ENCODE peak calls at places on chromosomes 4 and X, in nine cellular contexts. R is progenitor cell of endocrine pancreas, F is coronary artery, C is Peyer's patch, I is BE2C, V is IMR-90, S is mucosa of descending colon, O is spleen, W is B cell. K is an unnamed sample.

GRCh38 chrX:37825225-37825842 is 22.0 kb downstream of the DYNLT3 start:
- DNase-seq in F (no peak), S (no peak), O (no peak), R (peak), W (peak), V (peak), I (peak), C (peak), K (no peak)

GRCh38 chrX:131816551-131817136 is 206.5 kb upstream of the STK26 start:
- DNase-seq in W (peak), I (no peak), O (peak), V (peak), S (no peak), F (no peak), C (peak), R (no peak), K (peak)

GRCh38 chr4:1843852-1844251 is 12.1 kb downstream of the LETM1 start:
- DNase-seq in F (no peak), V (no peak), S (no peak), C (no peak), I (no peak), R (no peak), W (no peak), O (no peak), K (no peak)

GRCh38 chrX:2450681-2451080 is 50.1 kb downstream of the DHRSX start:
- DNase-seq in R (no peak), F (no peak), C (no peak), W (no peak), O (peak), S (no peak), I (no peak), V (no peak), K (no peak)

GRCh38 chr4:163482197-163482596 is 8.6 kb upstream of the TKTL2 start:
- DNase-seq in C (no peak), F (no peak), W (peak), R (no peak), O (no peak), S (no peak), V (no peak), I (no peak), K (no peak)

GRCh38 chr4:139760558-139760957 is 94.9 kb downstream of the MGST2 start:
- DNase-seq in R (no peak), F (no peak), O (no peak), W (no peak), I (no peak), S (no peak), C (no peak), V (no peak), K (no peak)

GRCh38 chrX:107537815-107538214 is 88.4 kb downstream of the FRMPD3 start:
- DNase-seq in O (no peak), I (peak), W (peak), C (no peak), R (no peak), V (peak), F (no peak), S (no peak), K (no peak)

GRCh38 chrX:30943984-30944383 is 54.9 kb upstream of the TAB3 start:
- DNase-seq in W (no peak), F (no peak), C (no peak), I (no peak), V (no peak), S (no peak), O (no peak), R (no peak), K (no peak)

GRCh38 chr4:19615086-19615689 is 636.5 kb upstream of the SLIT2 start:
- DNase-seq in O (no peak), C (no peak), R (no peak), F (no peak), V (no peak), W (no peak), S (no peak), I (no peak), K (no peak)

GRCh38 chr4:124904723-124905390 is 192.3 kb upstream of the ANKRD50 start:
- DNase-seq in C (no peak), R (no peak), S (no peak), W (no peak), I (no peak), F (no peak), V (no peak), O (no peak), K (no peak)

GRCh38 chrX:112654871-112655270 is 24.9 kb downstream of the LHFPL1 start:
- DNase-seq in W (no peak), C (no peak), I (no peak), V (peak), S (no peak), F (no peak), O (no peak), R (no peak), K (no peak)

GRCh38 chr4:99506781-99507180 is 4.0 kb upstream of the C4orf17 start:
- DNase-seq in C (no peak), O (no peak), F (no peak), W (no peak), V (no peak), I (peak), S (no peak), R (no peak), K (no peak)

GRCh38 chr4:130851932-130852331 is 1756.0 kb downstream of the C4orf33 start:
- DNase-seq in W (no peak), I (no peak), V (no peak), S (no peak), F (no peak), R (no peak), O (no peak), C (no peak), K (no peak)

GRCh38 chr4:123438031-123438430 is 41.4 kb downstream of the SPRY1 start:
- DNase-seq in O (no peak), S (no peak), I (no peak), W (no peak), R (no peak), C (no peak), V (no peak), F (no peak), K (no peak)

GRCh38 chr4:99885063-99885664 is 9.1 kb downstream of the LAMTOR3 start:
- DNase-seq in C (no peak), W (peak), F (no peak), I (peak), V (peak), R (no peak), O (no peak), S (no peak), K (peak)

GRCh38 chrX:93454509-93454908 is 218.9 kb downstream of the NAP1L3 start:
- DNase-seq in V (no peak), W (no peak), R (no peak), C (no peak), F (no peak), O (no peak), I (no peak), S (no peak), K (no peak)

GRCh38 chr4:28772066-28772465 is 1911.4 kb downstream of the STIM2 start:
- DNase-seq in R (no peak), V (peak), S (no peak), I (peak), W (no peak), O (no peak), F (no peak), C (no peak), K (no peak)

GRCh38 chr4:6322761-6323566 is 53.3 kb downstream of the WFS1 start:
- DNase-seq in C (no peak), F (no peak), I (no peak), V (no peak), R (no peak), O (no peak), W (no peak), S (no peak), K (no peak)

GRCh38 chr4:168666531-168666930 is 169.7 kb downstream of the PALLD start:
- DNase-seq in W (no peak), S (no peak), O (no peak), C (no peak), F (no peak), V (peak), I (no peak), R (no peak), K (no peak)

GRCh38 chr4:161148051-161148450 is 1015.7 kb downstream of the FSTL5 start:
- DNase-seq in V (no peak), F (no peak), C (no peak), O (no peak), R (no peak), I (no peak), W (no peak), S (no peak), K (no peak)

GRCh38 chrX:25872786-25873185 is 265.4 kb upstream of the MAGEB18 start:
- DNase-seq in V (no peak), F (no peak), W (no peak), S (no peak), R (no peak), I (no peak), C (no peak), O (no peak), K (no peak)

GRCh38 chr4:186201535-186202230 is 10.3 kb downstream of the CYP4V2 start:
- DNase-seq in V (peak), S (peak), O (peak), C (peak), F (no peak), R (peak), W (peak), I (peak), K (no peak)

GRCh38 chr4:37625499-37625898 is 60.7 kb downstream of the RELL1 start:
- DNase-seq in R (no peak), O (no peak), F (no peak), V (no peak), W (no peak), S (no peak), C (no peak), I (no peak), K (no peak)

GRCh38 chr4:8580321-8581093 is at the start of gene GPR78:
- DNase-seq in I (peak), O (peak), C (no peak), S (peak), V (peak), F (no peak), W (no peak), R (peak), K (peak)

GRCh38 chr4:82721819-82722423 is 76.7 kb downstream of the SCD5 start:
- DNase-seq in S (no peak), V (peak), O (no peak), W (peak), F (no peak), I (peak), C (peak), R (no peak), K (no peak)

GRCh38 chr4:78565971-78566372 is 14.4 kb downstream of the ANXA3 start:
- DNase-seq in I (no peak), O (no peak), S (no peak), R (no peak), W (no peak), C (no peak), F (no peak), V (peak), K (no peak)

GRCh38 chrX:136752796-136753195 is 27.9 kb downstream of the ARHGEF6 start:
- DNase-seq in O (no peak), S (no peak), I (no peak), C (no peak), V (peak), F (no peak), W (no peak), R (no peak), K (no peak)

GRCh38 chr4:97987019-97987648 is 156.1 kb downstream of the STPG2 start:
- DNase-seq in I (no peak), S (no peak), W (no peak), V (no peak), F (no peak), R (no peak), C (no peak), O (no peak), K (peak)

DNA sequence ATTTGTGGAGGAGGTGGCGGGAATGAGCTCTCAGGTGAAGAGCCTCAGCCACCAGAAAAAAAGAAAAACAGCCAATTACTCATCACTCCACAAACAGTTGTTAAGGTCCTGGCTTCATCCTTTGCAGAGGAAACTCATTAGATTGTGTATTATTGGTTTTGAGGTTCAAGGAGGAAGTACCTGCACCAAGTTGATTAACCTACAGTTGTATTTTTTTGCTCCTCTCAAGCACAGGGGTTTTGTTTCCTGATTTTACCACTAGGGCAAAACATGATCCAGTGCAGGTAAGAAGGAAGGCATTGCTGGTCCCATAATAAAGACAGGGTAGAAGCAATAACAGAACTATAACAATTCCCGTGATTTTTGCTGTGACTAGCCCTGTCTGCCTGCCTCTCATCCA is 84.0 kb upstream of the QRFPR start:
- DNase-seq in V (no peak), C (no peak), W (no peak), F (no peak), O (no peak), I (no peak), R (no peak), S (no peak), K (no peak)
- TF ChIP-seq CTCF in V (no peak), C (no peak), W (no peak), F (no peak), O (no peak), I (no peak), R (no peak), S (no peak), K (no peak)

DNA sequence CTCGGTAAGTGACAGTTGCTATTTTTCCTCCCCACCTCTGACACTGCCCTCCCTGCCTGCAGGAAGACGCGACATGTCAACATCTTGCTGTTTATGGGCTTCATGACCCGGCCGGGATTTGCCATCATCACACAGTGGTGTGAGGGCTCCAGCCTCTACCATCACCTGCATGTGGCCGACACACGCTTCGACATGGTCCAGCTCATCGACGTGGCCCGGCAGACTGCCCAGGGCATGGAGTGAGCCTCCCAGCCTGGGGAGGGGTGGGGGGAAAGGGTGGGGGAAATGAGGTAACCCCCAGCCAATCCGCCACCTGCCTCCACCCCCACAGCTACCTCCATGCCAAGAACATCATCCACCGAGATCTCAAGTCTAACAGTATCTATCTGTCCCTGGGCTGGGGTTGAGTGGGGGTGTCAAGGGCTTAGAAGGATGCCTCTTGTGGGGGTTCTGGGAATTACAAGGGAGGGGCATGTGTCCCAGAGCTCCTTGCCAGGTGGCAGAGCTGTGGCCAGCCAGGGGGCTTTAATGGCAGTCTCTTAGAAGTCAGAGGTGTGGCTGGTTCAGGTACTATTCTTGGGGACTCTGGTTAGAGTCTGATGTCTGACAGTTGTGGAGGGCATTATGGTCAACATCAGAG is 7.8 kb downstream of the ARAF start:
- DNase-seq in O (no peak), V (no peak), F (no peak), I (peak), S (no peak), W (peak), R (no peak), C (no peak), K (no peak)
- TF ChIP-seq CTCF in O (peak), V (peak), F (no peak), I (peak), S (no peak), W (peak), R (peak), C (peak), K (peak)

GRCh38 chrX:154367474-154368308 is 6.7 kb downstream of the FLNA start:
- DNase-seq in R (no peak), S (no peak), W (no peak), C (no peak), F (no peak), I (no peak), V (no peak), O (no peak), K (no peak)

GRCh38 chrX:154366666-154367055 is 7.8 kb downstream of the FLNA start:
- DNase-seq in I (no peak), V (no peak), F (no peak), W (no peak), R (no peak), S (no peak), C (no peak), O (no peak), K (no peak)

GRCh38 chrX:154369453-154370299 is 4.8 kb downstream of the FLNA start:
- DNase-seq in O (peak), I (peak), V (peak), S (peak), F (peak), W (peak), R (peak), C (peak), K (peak)

GRCh38 chrX:154370300-154370881 is 4.0 kb downstream of the FLNA start:
- DNase-seq in R (no peak), C (no peak), O (peak), F (no peak), V (no peak), S (no peak), I (peak), W (peak), K (no peak)

GRCh38 chrX:154368630-154369452 is 5.6 kb downstream of the FLNA start:
- DNase-seq in S (peak), F (peak), I (peak), C (peak), R (no peak), W (peak), V (peak), O (peak), K (peak)
- TF ChIP-seq CTCF in S (no peak), F (no peak), I (no peak), C (no peak), R (no peak), W (no peak), V (no peak), O (no peak), K (no peak)

GRCh38 chr4:87985887-87986200 is 10.3 kb downstream of the SPP1 start:
- DNase-seq in I (no peak), W (no peak), S (no peak), O (no peak), R (no peak), F (no peak), C (no peak), V (no peak), K (no peak)
- TF ChIP-seq CTCF in I (no peak), W (no peak), S (no peak), O (peak), R (no peak), F (no peak), C (no peak), V (no peak), K (no peak)

GRCh38 chr4:39562792-39563191 is 35.6 kb upstream of the UGDH start:
- DNase-seq in O (no peak), F (no peak), W (no peak), I (no peak), R (no peak), V (no peak), C (no peak), S (no peak), K (no peak)
- TF ChIP-seq CTCF in O (no peak), F (no peak), W (no peak), I (no peak), R (no peak), V (no peak), C (no peak), S (no peak), K (no peak)

DNA sequence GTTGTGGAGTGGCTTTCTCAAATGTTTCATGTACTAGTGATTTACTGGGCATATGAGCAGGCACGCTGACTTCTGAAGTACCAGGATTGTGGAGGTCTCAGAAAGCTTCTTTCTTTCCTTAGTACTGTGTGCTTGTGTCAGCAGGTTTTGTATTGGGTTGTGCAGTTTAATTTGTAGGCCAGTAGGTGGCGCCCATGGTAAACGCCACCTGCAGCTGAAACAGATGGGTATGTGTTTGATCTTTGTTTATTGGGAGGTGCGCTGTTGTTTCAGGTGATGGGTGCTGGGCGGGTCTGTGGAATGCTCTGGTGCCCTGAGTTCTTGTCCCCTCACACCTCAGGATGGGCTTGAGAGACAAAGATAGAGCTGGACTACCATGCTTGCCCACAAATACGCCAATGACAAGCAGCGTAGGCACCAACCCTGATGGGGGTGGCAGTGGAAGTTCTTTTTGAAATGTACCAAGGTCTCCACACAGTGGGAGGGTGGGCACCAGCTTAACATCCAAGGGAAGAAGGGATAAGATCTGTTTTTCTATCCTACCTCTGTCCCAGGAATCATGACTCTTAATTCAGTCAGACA is 141.5 kb downstream of the RPS6KA6 start:
- DNase-seq in R (no peak), F (no peak), O (no peak), C (peak), I (peak), V (peak), S (no peak), W (peak), K (peak)
- TF ChIP-seq CTCF in R (peak), F (peak), O (peak), C (no peak), I (peak), V (peak), S (peak), W (peak), K (peak)

GRCh38 chrX:110417128-110417527 is 58.5 kb downstream of the RTL9 start:
- DNase-seq in C (no peak), R (no peak), F (no peak), I (peak), W (no peak), S (no peak), O (no peak), V (no peak), K (no peak)

GRCh38 chrX:110420771-110421498 is 62.3 kb downstream of the RTL9 start:
- DNase-seq in I (no peak), F (no peak), S (no peak), C (no peak), V (peak), R (no peak), O (no peak), W (no peak), K (no peak)

GRCh38 chrX:110415440-110416167 is 57.0 kb downstream of the RTL9 start:
- DNase-seq in F (peak), I (no peak), R (no peak), S (no peak), W (no peak), V (peak), O (no peak), C (no peak), K (no peak)

GRCh38 chrX:110418857-110419249 is 60.2 kb downstream of the RTL9 start:
- DNase-seq in C (no peak), W (no peak), V (peak), O (no peak), R (no peak), F (no peak), I (no peak), S (no peak), K (no peak)

DNA sequence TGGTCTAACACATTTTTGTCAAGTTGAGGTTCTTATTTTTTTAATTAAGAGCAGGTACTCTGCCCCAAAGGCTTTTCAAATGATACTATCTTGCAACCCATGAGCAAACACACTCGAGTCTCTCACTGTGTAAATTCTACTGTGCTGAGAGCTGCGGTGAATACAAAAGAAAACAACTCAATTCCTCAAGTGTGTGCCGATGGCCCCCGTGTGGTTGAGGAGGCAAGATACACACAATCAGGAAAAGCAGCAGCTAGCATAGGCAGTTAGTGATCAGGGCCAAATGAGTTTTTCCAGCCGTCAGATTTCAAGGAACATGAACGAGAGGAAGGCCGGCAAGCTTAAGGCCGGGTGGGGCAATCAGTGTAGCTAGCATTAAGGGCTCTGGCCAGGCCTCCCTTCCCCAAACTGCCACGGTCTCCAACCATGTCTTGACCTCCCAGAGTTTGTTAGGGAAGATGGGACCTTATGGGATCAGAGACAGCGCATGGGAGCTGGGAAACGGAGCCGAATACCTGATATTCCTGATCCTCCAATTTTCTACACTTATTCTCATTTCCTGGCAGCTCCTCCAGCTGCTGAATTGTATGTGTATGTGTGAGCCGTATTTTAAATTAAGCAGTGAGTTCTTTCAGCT is 59.7 kb downstream of the RTL9 start:
- DNase-seq in O (no peak), V (peak), R (peak), S (no peak), W (no peak), I (peak), F (no peak), C (no peak), K (peak)
- TF ChIP-seq CTCF in O (peak), V (peak), R (peak), S (no peak), W (no peak), I (peak), F (no peak), C (no peak), K (peak)